ENCODE peak calls at places on chromosomes 2 and 18, in four cellular contexts. U, X, E and Y are unnamed samples.
A peak's percentile ranks its signal among the peaks of the same experiment; 100 is the strongest.

GRCh38 chr18:75201273-75201898 is 7.6 kb downstream of the PTGR3 start:
- DNase-seq in U (no peak), X (no peak), E (no peak), Y (no peak)

GRCh38 chr2:161170917-161171594 is 10.8 kb downstream of the TANK start:
- DNase-seq in U (no peak), X (no peak), E (no peak), Y (no peak)

GRCh38 chr2:223532712-223533111 is 69.4 kb downstream of the SCG2 start:
- DNase-seq in U (no peak), X (no peak), E (no peak), Y (no peak)

GRCh38 chr2:167415068-167415467 is 526.8 kb downstream of the XIRP2 start:
- DNase-seq in U (no peak), X (no peak), E (no peak), Y (no peak)

GRCh38 chr18:72878143-72878542 is 10.4 kb upstream of the NETO1 start:
- DNase-seq in U (no peak), X (no peak), E (no peak), Y (no peak)

GRCh38 chr18:59143441-59143840 is 3.8 kb downstream of the SEC11C start:
- DNase-seq in U (no peak), X (no peak), E (no peak), Y (no peak)

GRCh38 chr2:240840435-240841060 is 20.5 kb upstream of the KIF1A start:
- DNase-seq in U (no peak), X (no peak), E (no peak), Y (peak; percentile 91)

GRCh38 chr2:225317191-225317590 is 82.3 kb upstream of the NYAP2 start:
- DNase-seq in U (no peak), X (no peak), E (no peak), Y (no peak)

GRCh38 chr2:65464604-65465003 is 32.2 kb upstream of the SPRED2 start:
- DNase-seq in U (no peak), X (no peak), E (peak; percentile 71), Y (no peak)

GRCh38 chr2:239315308-239315707 is 85.5 kb downstream of the HDAC4 start:
- DNase-seq in U (no peak), X (no peak), E (no peak), Y (no peak)

GRCh38 chr2:143347901-143348300 is 218.7 kb downstream of the ARHGAP15 start:
- DNase-seq in U (no peak), X (no peak), E (no peak), Y (no peak)

GRCh38 chr18:63882333-63883141 is 5.0 kb upstream of the SERPINB2 start:
- DNase-seq in U (no peak), X (no peak), E (peak; percentile 70), Y (no peak)

DNA sequence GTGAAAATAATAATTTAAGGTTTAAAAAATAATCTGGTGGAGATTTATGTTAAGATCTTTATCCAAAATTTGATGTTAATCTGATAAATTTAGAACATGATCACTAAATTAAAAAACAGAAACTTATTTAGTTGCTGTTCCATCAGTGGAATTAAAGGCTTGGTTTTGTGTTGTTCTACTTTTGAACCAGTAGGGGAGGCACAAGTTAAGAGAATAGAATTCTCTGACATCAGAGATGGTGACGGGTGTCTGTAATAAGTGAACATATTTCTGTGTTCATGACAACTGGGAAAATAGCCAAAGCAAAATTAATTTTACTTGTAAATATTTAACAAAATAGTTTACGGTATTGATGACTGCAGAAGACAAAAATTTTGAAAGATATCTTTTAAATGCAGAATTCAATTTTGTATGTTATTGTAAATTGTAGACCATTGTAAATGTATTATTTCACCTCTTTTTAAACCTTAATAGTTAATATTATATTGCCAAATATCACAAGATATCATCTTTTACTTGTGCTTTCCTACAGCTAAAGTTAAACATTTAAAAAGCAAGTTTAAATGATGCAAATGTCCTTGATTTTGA is 106.0 kb downstream of the UBR3 start:
- DNase-seq in U (no peak), X (no peak), E (no peak), Y (no peak)
- TF ChIP-seq CTCF in U (peak; percentile 24), X (peak; percentile 72), E (peak; percentile 64), Y (peak; percentile 41)

DNA sequence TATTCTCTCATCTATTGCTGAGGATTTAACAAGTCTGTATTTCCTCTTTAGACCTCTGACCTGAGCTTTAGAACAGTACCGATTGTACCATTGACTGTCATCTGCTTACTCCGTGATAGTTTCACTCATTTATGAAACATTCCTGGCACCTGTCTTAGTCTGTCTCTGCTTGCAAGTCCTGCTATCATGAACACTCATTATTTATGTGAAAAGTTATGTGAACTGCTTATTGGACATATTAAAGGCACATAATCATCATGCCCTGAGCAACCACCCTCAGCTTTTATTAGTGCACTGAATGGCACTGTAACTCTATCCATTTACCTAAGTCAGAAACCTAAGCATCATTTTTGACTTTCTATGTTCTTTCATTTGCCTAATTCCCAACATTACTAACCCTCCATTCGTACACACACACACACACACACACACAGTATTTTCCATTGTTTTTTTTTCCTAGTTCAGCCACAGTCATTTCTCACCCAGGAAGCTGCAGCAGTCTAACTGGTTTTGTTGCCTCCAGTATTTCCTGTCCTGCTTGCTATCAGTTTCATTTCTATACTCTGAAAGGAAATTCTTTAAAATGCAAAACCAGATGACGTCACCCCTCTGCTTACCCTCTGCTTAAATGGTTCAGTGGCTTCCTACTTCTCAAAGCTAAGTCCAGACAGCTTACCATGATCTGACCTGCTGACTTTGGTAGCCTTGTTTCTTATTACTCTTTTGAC is 146.1 kb downstream of the HAUS1 start:
- DNase-seq in U (no peak), X (no peak), E (no peak), Y (no peak)
- H3K4me3 ChIP-seq in U (no peak overlapping the region), X (peak overlapping the region; percentile 18), E (no peak overlapping the region), Y (no peak overlapping the region)

DNA sequence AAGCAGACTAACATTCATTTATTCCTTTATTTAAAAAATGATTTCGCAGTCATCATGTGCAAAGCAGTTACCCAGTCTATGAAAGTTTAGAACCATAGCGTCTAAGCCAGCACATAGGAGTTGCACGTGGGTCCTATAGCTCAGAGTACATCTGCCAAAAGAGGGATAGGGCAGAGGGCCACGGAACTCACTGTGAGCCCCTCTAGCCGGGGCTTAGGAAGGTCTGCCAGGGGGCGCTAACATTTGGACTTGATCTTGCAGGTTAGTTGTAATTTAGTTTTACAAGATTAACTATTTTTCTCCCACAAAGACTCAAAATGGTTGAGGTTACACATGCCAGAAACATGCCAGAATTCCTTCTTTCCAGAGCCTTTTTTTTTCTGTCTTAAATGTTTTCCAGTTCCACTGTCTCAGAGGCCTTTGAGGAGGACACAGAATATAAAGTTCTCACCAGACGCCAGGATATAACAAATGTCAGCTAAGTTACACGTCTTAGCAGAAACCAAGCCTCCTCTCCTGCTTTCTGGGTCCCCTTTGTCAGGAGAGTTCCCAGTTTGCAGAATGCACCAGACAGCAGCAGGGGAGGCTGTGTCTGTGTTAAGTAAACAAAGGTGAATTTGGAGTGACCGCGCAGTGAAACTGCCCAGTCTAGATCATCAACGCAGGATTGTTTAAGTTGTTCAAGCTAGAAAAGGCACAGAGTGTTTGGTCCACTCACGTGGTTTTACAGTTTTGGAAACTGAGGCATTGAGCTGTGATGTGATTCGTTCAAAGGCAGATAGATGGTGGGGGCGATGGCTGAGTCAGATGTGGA is 292.0 kb downstream of the PRKCE start:
- DNase-seq in U (no peak), X (no peak), E (no peak), Y (no peak)
- TF ChIP-seq CTCF in U (no peak), X (no peak), E (peak; percentile 18), Y (peak; percentile 14)

GRCh38 chr2:169714699-169715098 is 18.9 kb upstream of the KLHL23 start:
- DNase-seq in U (no peak), X (no peak), E (no peak), Y (no peak)
- H3K4me3 ChIP-seq in U (no peak overlapping the region), X (no peak overlapping the region), E (no peak overlapping the region), Y (no peak overlapping the region)

DNA sequence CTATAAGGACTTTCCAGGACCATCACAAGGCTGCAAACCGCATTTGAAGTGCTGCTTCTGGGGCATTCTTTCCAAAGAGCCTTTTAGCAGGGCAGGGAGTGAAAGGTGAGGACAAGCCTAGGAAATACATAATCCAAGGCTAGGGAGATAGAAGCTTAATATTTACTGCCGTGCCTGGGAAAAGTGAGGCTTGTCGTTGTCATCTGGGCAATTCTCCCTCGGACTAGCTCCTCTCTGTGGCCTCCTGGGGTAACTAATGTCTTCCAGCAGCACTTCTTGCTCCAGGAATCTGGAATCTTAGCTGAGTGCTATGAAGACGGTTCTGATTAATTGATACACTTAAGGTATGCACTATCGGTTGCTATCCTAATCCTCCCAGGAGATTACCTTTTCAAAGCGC is 69.3 kb upstream of the ATL2 start:
- DNase-seq in U (no peak), X (no peak), E (no peak), Y (peak; percentile 54)
- TF ChIP-seq CTCF in U (no peak), X (no peak), E (peak; percentile 16), Y (peak; percentile 65)